ENCODE peak calls at places on chromosomes 5 and 9, in seven cellular contexts. X is mammary epithelial cell, D is fibroblast of mammary gland, I is A673, Y is Calu3, O is brain microvascular endothelial cell, Z is neural crest cell. U is an unnamed sample.

GRCh38 chr9:96566401-96567202 is 53.0 kb downstream of the CDC14B start:
- DNase-seq in X (peak), D (peak), I (peak), Y (peak), O (no peak), Z (peak), U (peak)

GRCh38 chr5:43646997-43647396 is 44.0 kb downstream of the NNT start:
- DNase-seq in X (no peak), D (peak), I (no peak), Y (no peak), O (no peak), Z (no peak), U (no peak)

GRCh38 chr5:92868442-92868841 is 712.6 kb downstream of the NR2F1-AS1 start:
- DNase-seq in X (no peak), D (no peak), I (no peak), Y (no peak), O (no peak), Z (no peak), U (no peak)

GRCh38 chr5:112063191-112063590 is 306.2 kb upstream of the NREP start:
- DNase-seq in X (no peak), D (no peak), I (no peak), Y (no peak), O (no peak), Z (no peak), U (no peak)

GRCh38 chr5:127957183-127957582 is 126.4 kb upstream of the SLC12A2 start:
- DNase-seq in X (peak), D (peak), I (no peak), Y (peak), O (peak), Z (no peak), U (no peak)

GRCh38 chr9:21854594-21854993 is 52.2 kb downstream of the MTAP start:
- DNase-seq in X (peak), D (peak), I (no peak), Y (peak), O (peak), Z (no peak), U (no peak)

GRCh38 chr5:75566710-75567309 is 44.4 kb upstream of the ANKDD1B start:
- DNase-seq in X (peak), D (peak), I (peak), Y (peak), O (peak), Z (no peak), U (peak)

GRCh38 chr5:140546851-140547507 is 483 bp upstream of the EIF4EBP3 start:
- DNase-seq in X (no peak), D (peak), I (peak), Y (no peak), O (no peak), Z (no peak), U (no peak)

GRCh38 chr5:151523335-151523734 is 67.8 kb downstream of the FAT2 start:
- DNase-seq in X (peak), D (peak), I (peak), Y (peak), O (peak), Z (peak), U (peak)

GRCh38 chr5:60148356-60148755 is 254.8 kb upstream of the PDE4D start:
- DNase-seq in X (no peak), D (peak), I (no peak), Y (no peak), O (peak), Z (no peak), U (no peak)

GRCh38 chr5:31944683-31945445 is 229.3 kb downstream of the GOLPH3 start:
- DNase-seq in X (no peak), D (no peak), I (no peak), Y (no peak), O (no peak), Z (no peak), U (no peak)

GRCh38 chr9:127920794-127921193 is 4.0 kb upstream of the ST6GALNAC4 start:
- DNase-seq in X (no peak), D (no peak), I (no peak), Y (no peak), O (no peak), Z (no peak), U (no peak)

GRCh38 chr5:17828709-17829108 is 194.4 kb downstream of the TAF11L14 start:
- DNase-seq in X (peak), D (no peak), I (no peak), Y (no peak), O (peak), Z (no peak), U (no peak)

GRCh38 chr5:26660116-26660515 is 378.3 kb downstream of the CDH9 start:
- DNase-seq in X (no peak), D (no peak), I (no peak), Y (no peak), O (no peak), Z (no peak), U (no peak)

GRCh38 chr5:57779383-57780223 is 297.0 kb upstream of the ACTBL2 start:
- DNase-seq in X (peak), D (peak), I (peak), Y (peak), O (peak), Z (peak), U (peak)

GRCh38 chr5:84273517-84273883 is 111.2 kb downstream of the EDIL3 start:
- DNase-seq in X (no peak), D (no peak), I (no peak), Y (no peak), O (no peak), Z (no peak), U (no peak)

GRCh38 chr5:180171568-180172094 is 37.4 kb downstream of the RASGEF1C start:
- DNase-seq in X (no peak), D (no peak), I (no peak), Y (no peak), O (no peak), Z (no peak), U (no peak)

GRCh38 chr5:73299017-73299630 is 126.1 kb downstream of the TMEM174 start:
- DNase-seq in X (peak), D (no peak), I (peak), Y (peak), O (no peak), Z (peak), U (no peak)

GRCh38 chr9:99563364-99563763 is 258.3 kb upstream of the NR4A3 start:
- DNase-seq in X (no peak), D (peak), I (no peak), Y (no peak), O (no peak), Z (no peak), U (no peak)

GRCh38 chr5:179271821-179272325 is 73.4 kb downstream of the ADAMTS2 start:
- DNase-seq in X (no peak), D (no peak), I (no peak), Y (no peak), O (no peak), Z (no peak), U (no peak)

GRCh38 chr5:166436857-166437256 is 1854.6 kb upstream of the WWC1 start:
- DNase-seq in X (no peak), D (peak), I (peak), Y (no peak), O (no peak), Z (no peak), U (no peak)

GRCh38 chr9:18473551-18474279 is at the start of gene ADAMTSL1:
- DNase-seq in X (no peak), D (peak), I (peak), Y (no peak), O (peak), Z (peak), U (no peak)

GRCh38 chr9:98607787-98608186 is 100.9 kb downstream of the GABBR2 start:
- DNase-seq in X (no peak), D (peak), I (no peak), Y (no peak), O (peak), Z (no peak), U (no peak)

GRCh38 chr9:2269778-2270177 is 254.6 kb downstream of the SMARCA2 start:
- DNase-seq in X (no peak), D (no peak), I (no peak), Y (no peak), O (no peak), Z (no peak), U (no peak)

GRCh38 chr5:39024005-39024404 is 50.2 kb downstream of the RICTOR start:
- DNase-seq in X (no peak), D (no peak), I (peak), Y (no peak), O (peak), Z (no peak), U (no peak)

GRCh38 chr5:63262191-63262981 is 683.8 kb downstream of the LRRC70 start:
- DNase-seq in X (peak), D (peak), I (peak), Y (no peak), O (no peak), Z (no peak), U (no peak)

GRCh38 chr5:72138943-72139467 is 31.7 kb downstream of the MAP1B start:
- DNase-seq in X (peak), D (peak), I (no peak), Y (no peak), O (peak), Z (no peak), U (no peak)

GRCh38 chr5:135456238-135457099 is 4.3 kb upstream of the TIFAB start:
- DNase-seq in X (peak), D (peak), I (no peak), Y (peak), O (peak), Z (no peak), U (peak)

GRCh38 chr5:100643473-100643872 is 108.3 kb downstream of the FAM174A start:
- DNase-seq in X (peak), D (peak), I (no peak), Y (no peak), O (no peak), Z (no peak), U (no peak)

GRCh38 chr9:113143432-113144227 is 7.2 kb upstream of the SLC31A2 start:
- DNase-seq in X (no peak), D (no peak), I (no peak), Y (no peak), O (no peak), Z (no peak), U (no peak)

GRCh38 chr9:81848472-81848871 is 79.8 kb upstream of the SPATA31D4 start:
- DNase-seq in X (peak), D (peak), I (no peak), Y (no peak), O (no peak), Z (no peak), U (no peak)

GRCh38 chr5:120405291-120405864 is 58.7 kb upstream of the PRR16 start:
- DNase-seq in X (peak), D (peak), I (peak), Y (no peak), O (peak), Z (no peak), U (no peak)

GRCh38 chr9:133933426-133934026 is 58.6 kb downstream of the VAV2 start:
- DNase-seq in X (no peak), D (no peak), I (no peak), Y (no peak), O (no peak), Z (no peak), U (no peak)

GRCh38 chr5:345404-346195 is 24.1 kb downstream of the AHRR start:
- DNase-seq in X (no peak), D (peak), I (peak), Y (no peak), O (no peak), Z (no peak), U (no peak)

GRCh38 chr9:10855847-10856246 is 243.0 kb upstream of the PTPRD start:
- DNase-seq in X (no peak), D (peak), I (peak), Y (no peak), O (peak), Z (no peak), U (no peak)

GRCh38 chr9:16720386-16720785 is 150.1 kb downstream of the BNC2 start:
- DNase-seq in X (no peak), D (peak), I (no peak), Y (no peak), O (no peak), Z (no peak), U (no peak)

GRCh38 chr5:90131734-90132133 is 277.8 kb downstream of the CETN3 start:
- DNase-seq in X (no peak), D (no peak), I (no peak), Y (no peak), O (no peak), Z (no peak), U (peak)

GRCh38 chr9:75188756-75189155 is 100.4 kb downstream of the OSTF1 start:
- DNase-seq in X (peak), D (peak), I (no peak), Y (no peak), O (no peak), Z (no peak), U (no peak)

GRCh38 chr9:75184471-75184870 is 96.2 kb downstream of the OSTF1 start:
- DNase-seq in X (no peak), D (no peak), I (no peak), Y (no peak), O (no peak), Z (no peak), U (no peak)

GRCh38 chr9:75183293-75183692 is 95.0 kb downstream of the OSTF1 start:
- DNase-seq in X (no peak), D (no peak), I (no peak), Y (no peak), O (no peak), Z (no peak), U (no peak)

GRCh38 chr9:75186767-75187380 is 98.6 kb downstream of the OSTF1 start:
- DNase-seq in X (no peak), D (peak), I (peak), Y (no peak), O (no peak), Z (no peak), U (no peak)

DNA sequence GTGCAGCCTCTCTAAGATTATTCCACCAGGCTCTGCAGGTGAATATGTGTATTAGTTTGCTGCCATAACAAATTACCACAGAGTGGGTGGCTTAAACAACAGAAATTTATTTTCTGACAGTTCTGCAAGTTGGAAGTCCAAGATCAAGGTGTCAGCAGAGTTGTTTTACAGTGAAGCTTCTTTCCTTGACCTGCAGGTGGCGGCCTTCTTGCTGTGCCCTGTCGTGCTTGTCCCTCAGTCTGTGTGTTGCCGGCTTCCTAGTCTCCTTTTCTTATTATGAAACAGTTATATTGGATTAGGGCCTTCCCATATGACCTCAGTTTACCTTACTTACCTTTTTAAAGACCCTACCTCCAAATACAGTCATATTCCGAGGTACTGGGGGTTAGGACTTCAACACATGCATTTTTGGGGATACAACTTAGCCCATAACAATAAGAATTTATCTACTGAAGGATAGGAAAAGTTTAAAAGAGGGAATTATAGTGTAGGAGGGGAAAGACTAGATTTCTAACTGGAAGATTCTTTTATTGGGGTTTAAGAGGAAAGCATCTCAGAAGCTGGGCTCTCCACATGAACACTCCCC is 97.4 kb downstream of the OSTF1 start:
- DNase-seq in X (no peak), D (peak), I (peak), Y (peak), O (peak), Z (peak), U (no peak)
- TF ChIP-seq CTCF in X (peak), D (peak), I (peak), Y (peak), O (peak), Z (peak), U (peak)

GRCh38 chr9:93684806-93685553 is 108.6 kb downstream of the PHF2 start:
- DNase-seq in X (no peak), D (no peak), I (peak), Y (no peak), O (no peak), Z (no peak), U (no peak)
- TF ChIP-seq CTCF in X (no peak), D (peak), I (peak), Y (no peak), O (peak), Z (peak), U (peak)

DNA sequence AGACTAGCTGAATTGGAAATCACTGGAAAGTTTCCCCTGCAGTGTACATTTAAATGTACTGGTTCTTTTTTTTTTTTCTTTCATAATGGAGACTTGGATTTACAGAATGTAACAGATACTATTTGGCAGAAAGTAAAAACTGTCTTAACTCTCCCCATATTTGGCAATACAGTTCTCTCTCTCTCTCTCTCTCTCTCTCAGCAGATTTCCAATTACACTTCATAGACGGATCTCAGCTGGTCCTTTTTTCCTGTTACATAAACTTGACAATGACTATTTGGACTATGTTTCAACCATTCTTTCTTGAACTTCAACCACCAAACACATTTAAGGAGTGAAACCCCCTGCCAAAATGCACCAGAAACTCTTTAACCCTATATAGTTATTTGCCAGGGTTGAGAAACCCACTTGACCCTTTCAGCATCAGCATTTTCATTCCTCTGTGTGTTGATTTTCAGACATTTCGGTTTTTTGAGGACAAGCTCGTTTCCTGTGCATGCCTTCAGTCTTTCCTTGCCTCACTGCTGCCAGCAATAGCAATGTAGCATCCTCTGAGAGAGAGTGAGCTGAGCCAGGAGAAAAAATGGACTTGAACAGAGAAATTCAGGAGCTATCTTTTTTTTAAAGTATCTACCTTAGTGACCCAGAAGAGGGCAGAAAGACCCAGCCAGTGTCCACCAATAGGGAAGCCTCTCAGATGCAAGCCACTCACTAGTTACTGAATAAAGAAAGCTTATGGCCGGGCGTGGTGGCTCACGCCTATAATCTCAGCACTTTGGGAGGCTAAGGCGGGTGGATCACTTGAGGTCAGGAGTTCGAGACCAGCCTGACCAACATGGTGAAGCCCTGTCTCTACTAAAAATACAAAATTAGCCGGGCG is 26.0 kb upstream of the GNA14 start:
- DNase-seq in X (no peak), D (peak), I (no peak), Y (no peak), O (no peak), Z (no peak), U (no peak)
- TF ChIP-seq CTCF in X (no peak), D (no peak), I (no peak), Y (no peak), O (no peak), Z (no peak), U (no peak)

DNA sequence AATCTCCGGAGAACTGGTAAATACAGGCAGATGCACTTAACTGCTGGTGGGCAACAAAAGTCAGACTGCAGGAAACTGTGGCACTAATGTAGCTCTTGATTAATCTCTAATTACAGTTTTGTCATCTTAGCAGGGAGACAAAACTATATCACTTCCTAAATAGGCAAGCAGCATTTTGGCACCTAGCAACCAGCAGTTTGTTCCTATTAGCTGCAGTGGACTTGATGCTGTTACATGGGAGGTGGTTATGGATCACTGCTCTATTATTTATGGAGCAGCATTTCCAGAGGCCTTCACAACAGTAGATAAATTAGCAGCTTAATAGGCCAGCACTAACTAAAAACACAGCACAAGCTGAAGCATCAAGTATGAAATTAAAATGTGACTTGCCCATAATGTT is 518.3 kb upstream of the ITGA1 start:
- DNase-seq in X (no peak), D (no peak), I (peak), Y (no peak), O (no peak), Z (no peak), U (no peak)
- TF ChIP-seq CTCF in X (no peak), D (no peak), I (no peak), Y (no peak), O (no peak), Z (no peak), U (no peak)